ENCODE peak calls at places on chromosomes 7 and 10, in eight cellular contexts. X, Q, T, J, Z, V, B and S are unnamed samples.

GRCh38 chr10:113776553-113776952 is 25.1 kb downstream of the PLEKHS1 start:
- DNase-seq in X (no peak), Q (no peak), T (no peak), J (no peak), Z (no peak), V (no peak), B (no peak), S (no peak)

GRCh38 chr7:34928052-34928451 is 109.2 kb downstream of the DPY19L1 start:
- DNase-seq in X (no peak), Q (peak), T (peak), J (no peak), Z (no peak), V (peak), B (no peak), S (peak)

GRCh38 chr10:34816067-34817002 is 1.2 kb upstream of the PARD3 start:
- DNase-seq in X (no peak), Q (peak), T (peak), J (peak), Z (no peak), V (peak), B (no peak), S (no peak)

GRCh38 chr7:55280031-55280454 is 85.1 kb upstream of the LANCL2 start:
- DNase-seq in X (peak), Q (peak), T (peak), J (peak), Z (no peak), V (peak), B (peak), S (peak)

GRCh38 chr7:100577103-100577502 is 3.4 kb upstream of the SAP25 start:
- DNase-seq in X (no peak), Q (no peak), T (no peak), J (no peak), Z (peak), V (no peak), B (no peak), S (no peak)

GRCh38 chr7:12783421-12783820 is 96.0 kb downstream of the ARL4A start:
- DNase-seq in X (no peak), Q (no peak), T (no peak), J (no peak), Z (no peak), V (no peak), B (no peak), S (no peak)

GRCh38 chr7:127158659-127159058 is 94.1 kb downstream of the GRM8 start:
- DNase-seq in X (no peak), Q (no peak), T (peak), J (no peak), Z (no peak), V (no peak), B (no peak), S (no peak)

GRCh38 chr7:75808106-75808505 is 5.5 kb downstream of the CCL24 start:
- DNase-seq in X (no peak), Q (no peak), T (no peak), J (no peak), Z (no peak), V (no peak), B (no peak), S (no peak)

GRCh38 chr7:94045566-94045965 is 41.4 kb upstream of the BET1 start:
- DNase-seq in X (no peak), Q (no peak), T (no peak), J (no peak), Z (no peak), V (no peak), B (no peak), S (no peak)

GRCh38 chr7:131383417-131383816 is 55.7 kb downstream of the MKLN1 start:
- DNase-seq in X (no peak), Q (no peak), T (peak), J (peak), Z (no peak), V (no peak), B (no peak), S (no peak)

GRCh38 chr7:134327896-134328295 is 11.2 kb upstream of the SLC35B4 start:
- DNase-seq in X (peak), Q (peak), T (peak), J (peak), Z (no peak), V (peak), B (peak), S (no peak)

GRCh38 chr7:30164567-30164966 is 29.8 kb downstream of the MTURN start:
- DNase-seq in X (no peak), Q (peak), T (peak), J (peak), Z (no peak), V (peak), B (no peak), S (no peak)

GRCh38 chr10:132396495-132397035 is 435 bp upstream of the PWWP2B start:
- DNase-seq in X (peak), Q (peak), T (peak), J (peak), Z (peak), V (peak), B (peak), S (no peak)

GRCh38 chr7:118590107-118590506 is 365.6 kb downstream of the ANKRD7 start:
- DNase-seq in X (no peak), Q (peak), T (no peak), J (no peak), Z (no peak), V (no peak), B (no peak), S (no peak)

GRCh38 chr10:130392031-130392430 is 255.8 kb downstream of the GLRX3 start:
- DNase-seq in X (no peak), Q (no peak), T (no peak), J (no peak), Z (no peak), V (no peak), B (no peak), S (no peak)

GRCh38 chr10:4131407-4132215 is 346.6 kb upstream of the KLF6 start:
- DNase-seq in X (no peak), Q (peak), T (peak), J (peak), Z (no peak), V (no peak), B (peak), S (no peak)

GRCh38 chr10:27514243-27514642 is 10.1 kb downstream of the RAB18 start:
- DNase-seq in X (no peak), Q (no peak), T (no peak), J (no peak), Z (no peak), V (no peak), B (no peak), S (no peak)

GRCh38 chr7:158016171-158017087 is 571.2 kb downstream of the PTPRN2 start:
- DNase-seq in X (no peak), Q (no peak), T (no peak), J (no peak), Z (no peak), V (no peak), B (no peak), S (no peak)

GRCh38 chr10:4242561-4243035 is 457.6 kb upstream of the KLF6 start:
- DNase-seq in X (peak), Q (peak), T (peak), J (peak), Z (no peak), V (no peak), B (no peak), S (no peak)

GRCh38 chr10:26430641-26431163 is 7.4 kb upstream of the APBB1IP start:
- DNase-seq in X (no peak), Q (no peak), T (peak), J (no peak), Z (no peak), V (no peak), B (no peak), S (no peak)

GRCh38 chr10:46515402-46516192 is 40.9 kb downstream of the GPRIN2 start:
- DNase-seq in X (peak), Q (no peak), T (no peak), J (no peak), Z (no peak), V (no peak), B (no peak), S (no peak)

GRCh38 chr7:2273866-2274265 is 31.8 kb downstream of the NUDT1 start:
- DNase-seq in X (no peak), Q (no peak), T (no peak), J (no peak), Z (peak), V (no peak), B (no peak), S (no peak)

GRCh38 chr7:158549176-158549833 is 38.3 kb downstream of the PTPRN2 start:
- DNase-seq in X (peak), Q (no peak), T (peak), J (no peak), Z (peak), V (no peak), B (no peak), S (no peak)

GRCh38 chr7:121101083-121101482 is 112.6 kb downstream of the CPED1 start:
- DNase-seq in X (no peak), Q (no peak), T (no peak), J (no peak), Z (no peak), V (no peak), B (no peak), S (no peak)

GRCh38 chr7:93150200-93150835 is 2.1 kb upstream of the SAMD9L start:
- DNase-seq in X (no peak), Q (peak), T (peak), J (peak), Z (no peak), V (no peak), B (no peak), S (no peak)

GRCh38 chr10:104429834-104430233 is 76.2 kb downstream of the CFAP58 start:
- DNase-seq in X (no peak), Q (no peak), T (no peak), J (no peak), Z (no peak), V (no peak), B (no peak), S (no peak)

GRCh38 chr7:33446551-33446950 is 317.2 kb downstream of the BBS9 start:
- DNase-seq in X (no peak), Q (no peak), T (no peak), J (no peak), Z (no peak), V (no peak), B (no peak), S (no peak)

GRCh38 chr10:61961278-61961677 is 59.8 kb downstream of the ARID5B start:
- DNase-seq in X (no peak), Q (no peak), T (no peak), J (no peak), Z (no peak), V (no peak), B (peak), S (no peak)

GRCh38 chr10:17022898-17023297 is 106.7 kb downstream of the CUBN start:
- DNase-seq in X (no peak), Q (no peak), T (peak), J (no peak), Z (no peak), V (no peak), B (no peak), S (no peak)

GRCh38 chr7:2355079-2356008 is 717 bp downstream of the EIF3B start:
- DNase-seq in X (no peak), Q (no peak), T (peak), J (no peak), Z (no peak), V (no peak), B (no peak), S (no peak)

GRCh38 chr7:27151945-27152815 is at the start of gene HOXA3:
- DNase-seq in X (no peak), Q (peak), T (peak), J (peak), Z (peak), V (no peak), B (no peak), S (no peak)

GRCh38 chr7:27149817-27150567 is 2.4 kb downstream of the HOXA3 start:
- DNase-seq in X (no peak), Q (peak), T (no peak), J (no peak), Z (peak), V (peak), B (no peak), S (no peak)

GRCh38 chr7:27148776-27149641 is 1.4 kb upstream of the HOXA6 start:
- DNase-seq in X (no peak), Q (peak), T (peak), J (no peak), Z (peak), V (no peak), B (no peak), S (no peak)

GRCh38 chr7:27151341-27151944 is 940 bp downstream of the HOXA3 start:
- DNase-seq in X (no peak), Q (peak), T (peak), J (no peak), Z (peak), V (no peak), B (no peak), S (no peak)

DNA sequence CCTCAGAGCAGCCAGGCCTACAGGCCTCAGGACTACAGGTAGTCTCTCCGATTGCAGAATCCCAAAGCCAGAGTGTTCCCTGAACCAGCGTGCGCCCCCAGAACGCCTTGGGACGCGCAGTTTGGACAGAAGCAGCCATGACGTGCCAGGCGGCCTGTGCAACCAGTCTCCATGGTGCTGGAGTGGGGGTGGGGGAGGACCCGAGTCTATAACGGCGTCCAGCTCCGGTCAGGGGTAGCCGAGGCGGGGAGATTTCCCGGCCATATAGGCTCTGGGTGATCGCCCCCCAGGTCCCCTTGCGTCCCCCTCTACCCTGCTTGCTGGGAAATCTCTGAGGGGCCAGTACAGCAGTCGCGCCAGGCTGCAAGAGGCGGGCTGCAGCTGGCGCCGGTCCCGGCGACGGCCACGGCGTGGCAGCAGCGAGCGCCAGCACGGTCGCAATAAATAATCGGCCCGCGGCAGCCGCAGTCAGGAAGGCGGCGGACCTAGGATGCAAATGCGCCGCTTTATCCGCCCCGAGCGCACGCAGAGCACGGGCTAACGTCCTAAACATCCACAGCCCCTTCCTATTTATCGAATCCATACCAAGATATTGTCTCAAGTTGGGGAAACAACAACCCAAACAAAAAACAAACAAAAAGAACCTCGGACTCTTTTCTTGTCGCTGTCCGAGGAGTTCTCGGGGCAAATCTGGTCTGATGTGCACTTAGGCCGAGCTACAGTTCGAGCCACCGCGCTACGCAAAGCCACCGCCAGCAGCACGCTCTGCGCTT is 1.6 kb downstream of the HOXA3 start:
- DNase-seq in X (peak), Q (peak), T (peak), J (peak), Z (peak), V (peak), B (peak), S (no peak)
- H3K27ac ChIP-seq in X (no peak), Q (peak), T (peak), J (peak), Z (peak), V (peak), B (no peak), S (no peak)

DNA sequence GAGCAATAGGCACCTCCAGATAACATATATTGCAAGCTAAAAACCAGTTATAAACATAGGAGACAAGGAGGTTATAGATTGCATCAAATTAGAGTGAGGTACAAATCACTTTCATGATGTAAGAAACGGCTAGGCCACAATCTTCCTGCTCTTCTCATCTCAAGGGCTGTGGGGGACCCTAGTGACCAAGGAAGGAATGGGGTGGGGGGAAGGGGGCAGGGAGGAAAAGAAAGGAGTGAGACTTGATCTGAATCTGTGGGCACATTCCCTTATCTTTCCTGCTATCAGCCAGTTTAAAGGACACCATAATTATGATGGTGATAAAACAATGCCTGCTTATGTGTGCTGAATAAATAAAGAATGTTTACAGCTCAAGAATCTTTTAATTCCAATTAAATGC is 2.5 kb downstream of the SKIDA1 start:
- DNase-seq in X (no peak), Q (no peak), T (no peak), J (no peak), Z (no peak), V (no peak), B (no peak), S (no peak)
- H3K27ac ChIP-seq in X (no peak), Q (no peak), T (no peak), J (peak), Z (no peak), V (no peak), B (no peak), S (no peak)

DNA sequence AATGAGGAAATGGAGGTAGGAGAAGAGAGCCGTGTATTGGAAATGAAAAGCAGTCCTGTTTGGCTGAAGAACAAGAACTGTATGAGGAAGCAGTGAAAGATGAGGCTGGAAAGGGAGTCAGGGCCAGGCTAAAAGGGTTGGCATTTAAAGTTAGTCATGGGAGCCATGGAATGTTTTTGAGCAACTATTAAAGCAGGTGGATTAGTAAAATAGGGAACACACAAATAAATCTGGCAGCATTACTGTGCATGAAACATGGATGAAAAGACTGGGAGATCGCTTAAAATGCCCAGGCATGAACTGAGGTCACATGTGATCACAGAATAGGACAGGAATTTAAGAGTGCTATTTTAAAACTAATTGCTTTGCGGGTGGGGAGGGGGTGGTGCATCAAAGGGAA is 1.4 kb upstream of the IFRD1 start:
- DNase-seq in X (no peak), Q (peak), T (peak), J (no peak), Z (no peak), V (no peak), B (no peak), S (no peak)
- H3K27ac ChIP-seq in X (no peak), Q (peak), T (peak), J (no peak), Z (peak), V (peak), B (no peak), S (peak)

GRCh38 chr10:994836-995558 is 6.8 kb downstream of the GTPBP4 start:
- DNase-seq in X (no peak), Q (no peak), T (no peak), J (no peak), Z (no peak), V (no peak), B (no peak), S (no peak)
- H3K27ac ChIP-seq in X (no peak), Q (no peak), T (no peak), J (no peak), Z (no peak), V (no peak), B (no peak), S (no peak)

GRCh38 chr10:88090568-88091214 is 227.3 kb downstream of the PTEN start:
- DNase-seq in X (no peak), Q (no peak), T (no peak), J (no peak), Z (no peak), V (no peak), B (no peak), S (no peak)

GRCh38 chr10:88086187-88086954 is 222.9 kb downstream of the PTEN start:
- DNase-seq in X (no peak), Q (no peak), T (no peak), J (no peak), Z (no peak), V (no peak), B (no peak), S (no peak)

GRCh38 chr10:88089498-88089897 is 226.1 kb downstream of the PTEN start:
- DNase-seq in X (no peak), Q (no peak), T (no peak), J (no peak), Z (peak), V (peak), B (no peak), S (no peak)

GRCh38 chr10:88091490-88092061 is 228.2 kb downstream of the PTEN start:
- DNase-seq in X (peak), Q (no peak), T (no peak), J (no peak), Z (no peak), V (no peak), B (peak), S (no peak)

DNA sequence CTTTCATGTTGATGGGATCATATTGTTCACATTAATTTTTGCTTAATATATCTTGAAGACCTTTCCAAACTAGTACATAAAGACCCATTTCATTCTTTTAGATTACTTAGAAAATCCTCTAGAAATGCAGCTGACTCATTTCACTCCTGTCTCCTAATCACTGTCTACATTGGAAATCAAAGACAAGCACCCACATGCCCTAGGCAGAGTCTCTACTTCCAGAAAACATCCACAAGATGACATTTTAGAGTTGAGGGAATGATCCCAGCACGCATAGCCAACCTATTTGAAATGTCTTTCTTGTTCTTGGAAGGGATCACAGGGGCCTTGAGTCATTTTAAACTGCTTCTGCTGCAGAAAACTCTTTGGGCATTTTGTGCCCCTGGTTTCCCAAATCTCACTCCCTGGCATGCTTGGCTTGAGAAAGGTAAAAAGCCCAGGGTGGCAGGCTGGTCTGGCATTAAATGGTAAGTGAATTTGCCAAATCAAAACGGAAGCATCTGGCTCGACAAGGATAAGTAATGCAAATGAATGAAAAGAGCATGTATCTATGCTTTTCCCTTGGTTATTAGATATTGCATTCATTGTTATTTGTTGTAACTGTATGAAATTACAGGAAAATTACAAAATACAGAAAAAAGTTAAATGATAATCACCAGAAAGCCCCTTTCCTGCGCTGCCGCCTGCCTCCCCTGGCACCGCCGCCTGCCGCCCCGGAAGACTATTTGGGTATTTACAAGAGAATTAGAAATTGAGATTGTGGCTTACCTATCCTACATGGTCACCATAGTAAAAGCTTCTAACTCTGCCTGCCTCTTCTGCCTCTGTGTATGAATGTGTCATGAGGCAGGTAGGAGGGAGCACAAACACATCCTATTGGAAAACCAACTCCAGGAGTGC is 225.3 kb downstream of the PTEN start:
- DNase-seq in X (no peak), Q (no peak), T (no peak), J (no peak), Z (no peak), V (peak), B (no peak), S (no peak)
- H3K27ac ChIP-seq in X (no peak), Q (no peak), T (no peak), J (no peak), Z (no peak), V (no peak), B (no peak), S (no peak)

GRCh38 chr7:45240187-45240776 is 82.7 kb downstream of the RAMP3 start:
- DNase-seq in X (peak), Q (peak), T (no peak), J (no peak), Z (no peak), V (no peak), B (no peak), S (no peak)

GRCh38 chr7:45239486-45239885 is 81.9 kb downstream of the RAMP3 start:
- DNase-seq in X (no peak), Q (peak), T (peak), J (peak), Z (no peak), V (no peak), B (no peak), S (no peak)

GRCh38 chr7:45241339-45242109 is 83.9 kb downstream of the RAMP3 start:
- DNase-seq in X (no peak), Q (peak), T (no peak), J (no peak), Z (no peak), V (no peak), B (no peak), S (no peak)

GRCh38 chr7:45242261-45242660 is 84.7 kb downstream of the RAMP3 start:
- DNase-seq in X (no peak), Q (no peak), T (no peak), J (no peak), Z (no peak), V (no peak), B (no peak), S (no peak)

GRCh38 chr7:45240926-45241325 is 83.3 kb downstream of the RAMP3 start:
- DNase-seq in X (no peak), Q (no peak), T (no peak), J (no peak), Z (no peak), V (no peak), B (no peak), S (no peak)
- H3K27ac ChIP-seq in X (peak), Q (no peak), T (no peak), J (no peak), Z (peak), V (no peak), B (no peak), S (no peak)